ENCODE peak calls at places on chromosome 22, in six cellular contexts. Z, R, J, Y, M and A are unnamed samples.

GRCh38 chr22:49305966-49306631 is 521.6 kb downstream of the BRD1 start:
- DNase-seq in Z (no peak), R (no peak), J (no peak), Y (no peak), M (no peak), A (no peak)

GRCh38 chr22:32584650-32585049 is 110.0 kb downstream of the FBXO7 start:
- DNase-seq in Z (no peak), R (no peak), J (no peak), Y (no peak), M (no peak), A (no peak)

GRCh38 chr22:19287076-19287724 is 4.3 kb downstream of the CLTCL1 start:
- DNase-seq in Z (no peak), R (no peak), J (no peak), Y (no peak), M (no peak), A (no peak)

GRCh38 chr22:27132400-27132799 is 475.0 kb downstream of the MIAT start:
- DNase-seq in Z (no peak), R (no peak), J (no peak), Y (no peak), M (no peak), A (no peak)

GRCh38 chr22:45676024-45676423 is 4.4 kb downstream of the ATXN10 start:
- DNase-seq in Z (no peak), R (no peak), J (no peak), Y (no peak), M (no peak), A (no peak)

GRCh38 chr22:37926358-37926757 is 20.3 kb downstream of the MICALL1 start:
- DNase-seq in Z (no peak), R (no peak), J (no peak), Y (no peak), M (no peak), A (no peak)

GRCh38 chr22:44133161-44133560 is 47.6 kb upstream of the PARVG start:
- DNase-seq in Z (no peak), R (no peak), J (no peak), Y (no peak), M (no peak), A (no peak)

GRCh38 chr22:45866398-45867117 is 110.4 kb downstream of the WNT7B start:
- DNase-seq in Z (no peak), R (peak), J (no peak), Y (no peak), M (no peak), A (no peak)

GRCh38 chr22:40671369-40671768 is 7.9 kb upstream of the MCHR1 start:
- DNase-seq in Z (no peak), R (no peak), J (no peak), Y (no peak), M (no peak), A (no peak)

GRCh38 chr22:45482169-45482568 is 20.5 kb upstream of the FBLN1 start:
- DNase-seq in Z (no peak), R (no peak), J (no peak), Y (no peak), M (no peak), A (no peak)

GRCh38 chr22:39317756-39318506 is 1.5 kb downstream of the RPL3 start:
- DNase-seq in Z (no peak), R (no peak), J (no peak), Y (no peak), M (no peak), A (no peak)

GRCh38 chr22:23495614-23496444 is 84.3 kb downstream of the IGLL1 start:
- DNase-seq in Z (no peak), R (no peak), J (no peak), Y (no peak), M (no peak), A (no peak)

GRCh38 chr22:20000246-20001081 is 16.2 kb downstream of the ARVCF start:
- DNase-seq in Z (no peak), R (no peak), J (peak), Y (no peak), M (no peak), A (no peak)

GRCh38 chr22:48257690-48258065 is 1495.2 kb downstream of the TBC1D22A start:
- DNase-seq in Z (no peak), R (no peak), J (no peak), Y (no peak), M (no peak), A (no peak)

GRCh38 chr22:39474351-39474991 is 17.7 kb downstream of the MGAT3 start:
- DNase-seq in Z (no peak), R (no peak), J (no peak), Y (no peak), M (no peak), A (no peak)

GRCh38 chr22:40720538-40721256 is 41.4 kb downstream of the MCHR1 start:
- DNase-seq in Z (no peak), R (no peak), J (no peak), Y (no peak), M (no peak), A (no peak)

GRCh38 chr22:20852076-20852475 is 6.5 kb downstream of the PI4KA start:
- DNase-seq in Z (no peak), R (no peak), J (no peak), Y (no peak), M (no peak), A (no peak)

GRCh38 chr22:48920776-48921241 is 906.9 kb downstream of the BRD1 start:
- DNase-seq in Z (no peak), R (no peak), J (no peak), Y (no peak), M (no peak), A (no peak)

GRCh38 chr22:25448435-25449051 is 115.9 kb upstream of the GRK3 start:
- DNase-seq in Z (peak), R (peak), J (no peak), Y (no peak), M (no peak), A (peak)

GRCh38 chr22:20783844-20784723 is 10.2 kb downstream of the SERPIND1 start:
- DNase-seq in Z (peak), R (peak), J (no peak), Y (no peak), M (peak), A (peak)

GRCh38 chr22:19991645-19992451 is 24.8 kb downstream of the ARVCF start:
- DNase-seq in Z (no peak), R (no peak), J (no peak), Y (no peak), M (no peak), A (no peak)

GRCh38 chr22:49483281-49483905 is 344.3 kb downstream of the BRD1 start:
- DNase-seq in Z (no peak), R (no peak), J (no peak), Y (no peak), M (no peak), A (no peak)

GRCh38 chr22:20008221-20008995 is 8.2 kb downstream of the ARVCF start:
- DNase-seq in Z (no peak), R (no peak), J (no peak), Y (no peak), M (no peak), A (no peak)

GRCh38 chr22:21026783-21027692 is 5.3 kb downstream of the SLC7A4 start:
- DNase-seq in Z (no peak), R (no peak), J (no peak), Y (no peak), M (no peak), A (no peak)

GRCh38 chr22:47739216-47739615 is 976.8 kb downstream of the TBC1D22A start:
- DNase-seq in Z (no peak), R (peak), J (no peak), Y (no peak), M (no peak), A (no peak)

GRCh38 chr22:48561676-48562075 is 1266.0 kb downstream of the BRD1 start:
- DNase-seq in Z (no peak), R (no peak), J (no peak), Y (no peak), M (no peak), A (no peak)